ENCODE peak calls at places on chromosomes 13 and 19, in six cellular contexts. Q, R, Y, I, V and L are unnamed samples.

GRCh38 chr19:36514012-36514612 is 14.0 kb downstream of the ZNF260 start:
- DNase-seq in Q (no peak), I (no peak), V (no peak), R (no peak), Y (no peak), L (no peak)

GRCh38 chr19:13881692-13882418 is 4.9 kb downstream of the NANOS3 start:
- DNase-seq in Q (no peak), Y (peak; percentile 23), R (no peak), V (no peak), I (no peak), L (no peak)

GRCh38 chr19:40674291-40674690 is 16.2 kb downstream of the NUMBL start:
- DNase-seq in V (no peak), R (no peak), Q (no peak), I (no peak), Y (peak; percentile 31), L (no peak)

GRCh38 chr13:46845146-46845545 is 48.2 kb upstream of the ESD start:
- DNase-seq in Y (no peak), I (no peak), Q (no peak), V (no peak), R (no peak), L (no peak)

GRCh38 chr13:37127706-37128241 is 22.3 kb upstream of the CSNK1A1L start:
- DNase-seq in I (peak; percentile 14), V (no peak), Y (peak; percentile 96), R (peak; percentile 50), Q (peak; percentile 73), L (no peak)

GRCh38 chr13:99955747-99956472 is 15.7 kb downstream of the ZIC5 start:
- DNase-seq in I (no peak), Q (no peak), V (no peak), R (peak; percentile 16), Y (peak; percentile 51), L (no peak)

GRCh38 chr13:43444085-43444484 is 342.7 kb downstream of the ENOX1 start:
- DNase-seq in Q (no peak), I (no peak), Y (no peak), R (no peak), V (no peak), L (peak; percentile 22)

GRCh38 chr19:35486268-35486708 is 4.0 kb downstream of the KRTDAP start:
- DNase-seq in V (no peak), R (no peak), Q (no peak), Y (no peak), I (no peak), L (no peak)

GRCh38 chr13:51262501-51263211 is 40.5 kb downstream of the FAM124A start:
- DNase-seq in Y (no peak), R (no peak), Q (no peak), V (peak; percentile 4), I (no peak), L (no peak)

GRCh38 chr13:35979378-35979911 is 151.7 kb downstream of the DCLK1 start:
- DNase-seq in Y (peak; percentile 100), I (peak; percentile 78), R (peak; percentile 88), V (no peak), Q (peak; percentile 80), L (peak; percentile 77)

GRCh38 chr13:73767747-73768315 is 366.4 kb downstream of the KLF12 start:
- DNase-seq in Y (no peak), I (peak; percentile 27), R (no peak), V (peak; percentile 37), Q (no peak), L (peak; percentile 10)

GRCh38 chr19:36031308-36031707 is 1.4 kb downstream of the CLIP3 start:
- DNase-seq in I (no peak), Q (no peak), Y (no peak), V (no peak), R (no peak), L (no peak)

GRCh38 chr19:49738242-49738641 is 24.9 kb downstream of the TSKS start:
- DNase-seq in I (no peak), V (no peak), Q (no peak), Y (no peak), R (no peak), L (no peak)

GRCh38 chr13:45510671-45511070 is 45.9 kb downstream of the COG3 start:
- DNase-seq in V (no peak), R (no peak), Y (no peak), I (no peak), Q (no peak), L (no peak)

GRCh38 chr19:34639491-34640085 is 37.4 kb downstream of the SCGB2B2 start:
- DNase-seq in I (peak; percentile 57), V (peak; percentile 83), R (peak; percentile 11), Y (peak; percentile 73), Q (peak; percentile 28), L (no peak)

GRCh38 chr19:33825556-33825955 is 28.9 kb downstream of the KCTD15 start:
- DNase-seq in I (no peak), R (no peak), Q (no peak), V (no peak), Y (no peak), L (no peak)

GRCh38 chr19:56538761-56539263 is at the start of gene ZFP28:
- DNase-seq in Q (no peak), Y (no peak), I (no peak), R (no peak), V (no peak), L (no peak)

GRCh38 chr19:39223703-39224279 is 19.7 kb upstream of the SYCN start:
- DNase-seq in I (peak; percentile 25), V (no peak), Q (peak; percentile 10), Y (peak; percentile 20), R (peak; percentile 25), L (no peak)

GRCh38 chr13:24307211-24308067 is 1.9 kb upstream of the C1QTNF9 start:
- DNase-seq in I (peak; percentile 53), V (no peak), Q (no peak), R (no peak), Y (no peak), L (peak; percentile 2)

GRCh38 chr13:107190065-107190464 is 622.1 kb upstream of the ARGLU1 start:
- DNase-seq in I (no peak), Y (no peak), V (no peak), R (no peak), Q (no peak), L (no peak)

GRCh38 chr13:32222046-32222676 is 93.0 kb downstream of the ZAR1L start:
- DNase-seq in I (no peak), V (no peak), Q (no peak), Y (no peak), R (no peak), L (no peak)

GRCh38 chr13:48576448-48576993 is 43.6 kb upstream of the RCBTB2 start:
- DNase-seq in I (no peak), Q (no peak), V (no peak), Y (no peak), R (no peak), L (no peak)

GRCh38 chr19:29533578-29534544 is 8.1 kb downstream of the VSTM2B start:
- DNase-seq in Y (no peak), Q (no peak), I (no peak), V (no peak), R (no peak), L (no peak)

GRCh38 chr19:12880551-12881171 is 588 bp downstream of the DNASE2 start:
- DNase-seq in Y (peak; percentile 37), I (peak; percentile 25), Q (no peak), R (peak; percentile 5), V (peak; percentile 72), L (no peak)

GRCh38 chr19:28612275-28612769 is 600.6 kb downstream of the UQCRFS1 start:
- DNase-seq in Y (no peak), Q (no peak), I (no peak), R (no peak), V (no peak), L (no peak)

GRCh38 chr13:40874138-40874776 is 84.8 kb downstream of the SLC25A15 start:
- DNase-seq in I (no peak), Y (peak; percentile 10), R (no peak), Q (no peak), V (peak; percentile 13), L (no peak)

GRCh38 chr19:50922316-50922853 is 11.2 kb upstream of the KLK4 start:
- DNase-seq in R (peak; percentile 37), I (peak; percentile 96), Q (peak; percentile 48), V (peak; percentile 85), Y (peak; percentile 77), L (no peak)

GRCh38 chr13:68714292-68714691 is 1393.3 kb upstream of the ATXN8OS start:
- DNase-seq in I (no peak), Y (no peak), V (no peak), Q (no peak), R (no peak), L (no peak)

GRCh38 chr19:32240316-32240715 is 105.1 kb upstream of the ZNF507 start:
- DNase-seq in I (no peak), V (no peak), Q (no peak), Y (no peak), R (no peak), L (no peak)

GRCh38 chr13:30898721-30899188 is 7.3 kb upstream of the MEDAG start:
- DNase-seq in V (no peak), I (peak; percentile 32), R (peak; percentile 99), Q (peak; percentile 92), Y (peak; percentile 96), L (peak; percentile 97)
- TF ChIP-seq CTCF in V (no peak), I (no peak), R (peak; percentile 10), Q (no peak), Y (no peak), L (no peak)

GRCh38 chr19:1469200-1469935 is 9.6 kb downstream of the C19orf25 start:
- DNase-seq in Q (no peak), V (no peak), I (peak; percentile 45), R (no peak), Y (no peak), L (no peak)
- H3K4me3 ChIP-seq in Q (peak overlapping the region; percentile 35), V (no peak overlapping the region), I (peak overlapping the region; percentile 72), R (no peak overlapping the region), Y (peak overlapping the region; percentile 57), L (no peak overlapping the region)

GRCh38 chr13:82480415-82480814 is 1401.9 kb downstream of the SLITRK1 start:
- DNase-seq in V (no peak), Q (no peak), I (peak; percentile 32), Y (no peak), R (no peak), L (no peak)
- TF ChIP-seq CTCF in V (peak; percentile 69), Q (no peak), I (peak; percentile 58), Y (no peak), R (no peak), L (peak; percentile 48)

GRCh38 chr13:98111168-98112098 is 31.5 kb upstream of the FARP1 start:
- DNase-seq in Q (no peak), Y (no peak), R (no peak), I (no peak), V (no peak), L (no peak)

GRCh38 chr13:98108330-98108729 is 34.6 kb upstream of the FARP1 start:
- DNase-seq in V (no peak), Y (peak; percentile 22), R (no peak), I (no peak), Q (no peak), L (no peak)

GRCh38 chr13:98112456-98112855 is 30.4 kb upstream of the FARP1 start:
- DNase-seq in R (no peak), V (no peak), I (no peak), Q (no peak), Y (no peak), L (no peak)

GRCh38 chr13:98110749-98111148 is 32.1 kb upstream of the FARP1 start:
- DNase-seq in R (no peak), Y (no peak), Q (no peak), V (no peak), I (no peak), L (no peak)

DNA sequence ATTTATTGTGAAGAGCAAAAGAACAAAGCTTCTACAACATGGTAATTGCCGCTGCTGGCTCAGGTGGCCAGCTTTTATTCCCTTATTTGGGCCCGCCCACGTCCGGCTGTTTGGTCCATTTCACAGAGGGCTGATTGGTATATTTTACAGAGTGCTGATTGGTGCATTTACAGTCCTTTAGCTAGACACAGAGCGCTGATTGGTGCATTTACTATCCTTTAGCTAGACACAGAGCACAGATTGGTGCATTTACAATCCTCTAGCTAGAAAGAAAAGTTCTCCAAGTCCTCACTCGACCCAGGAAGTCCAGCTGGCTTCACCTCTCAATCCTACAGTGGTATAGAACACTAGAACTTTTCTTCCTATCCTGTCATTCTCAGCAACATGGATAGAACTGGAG is 33.7 kb upstream of the FARP1 start:
- DNase-seq in Y (no peak), R (no peak), I (no peak), V (no peak), Q (no peak), L (no peak)
- H3K4me3 ChIP-seq in Y (no peak overlapping the region), R (no peak overlapping the region), I (no peak overlapping the region), V (no peak overlapping the region), Q (no peak overlapping the region), L (no peak overlapping the region)